ENCODE peak calls at places on chromosomes 6 and 20, in five cellular contexts. One of them, this sample, is unnamed.

GRCh38 chr20:8153281-8153908 is 21.3 kb downstream of the PLCB1 start:
- DNase-seq in dorsolateral prefrontal cortex: no peak
- DNase-seq in HCT116: no peak
- DNase-seq in RWPE2: no peak
- DNase-seq in heart right ventricle: no peak
- DNase-seq in this sample: no peak

GRCh38 chr20:46458891-46459750 is 52.7 kb upstream of the ELMO2 start:
- DNase-seq in RWPE2: peak
- DNase-seq in dorsolateral prefrontal cortex: peak
- DNase-seq in HCT116: no peak
- DNase-seq in heart right ventricle: peak
- DNase-seq in this sample: no peak

GRCh38 chr6:42692151-42692911 is 30.1 kb downstream of the PRPH2 start:
- DNase-seq in heart right ventricle: no peak
- DNase-seq in RWPE2: no peak
- DNase-seq in HCT116: peak
- DNase-seq in dorsolateral prefrontal cortex: no peak
- DNase-seq in this sample: no peak

GRCh38 chr20:63658749-63659187 is 656 bp downstream of the RTEL1 start:
- DNase-seq in dorsolateral prefrontal cortex: no peak
- DNase-seq in HCT116: no peak
- DNase-seq in RWPE2: no peak
- DNase-seq in heart right ventricle: no peak
- DNase-seq in this sample: no peak

GRCh38 chr6:108588586-108588985 is 27.9 kb downstream of the FOXO3 start:
- DNase-seq in HCT116: no peak
- DNase-seq in RWPE2: no peak
- DNase-seq in dorsolateral prefrontal cortex: peak
- DNase-seq in heart right ventricle: no peak
- DNase-seq in this sample: no peak

GRCh38 chr6:145669627-145670034 is 65.7 kb downstream of the EPM2A start:
- DNase-seq in dorsolateral prefrontal cortex: no peak
- DNase-seq in RWPE2: no peak
- DNase-seq in HCT116: no peak
- DNase-seq in heart right ventricle: no peak
- DNase-seq in this sample: no peak

GRCh38 chr20:45124365-45124764 is at the start of gene WFDC12:
- DNase-seq in dorsolateral prefrontal cortex: no peak
- DNase-seq in HCT116: no peak
- DNase-seq in heart right ventricle: no peak
- DNase-seq in RWPE2: no peak
- DNase-seq in this sample: no peak

GRCh38 chr6:35960192-35960591 is 39.3 kb upstream of the SRPK1 start:
- DNase-seq in HCT116: no peak
- DNase-seq in dorsolateral prefrontal cortex: no peak
- DNase-seq in heart right ventricle: no peak
- DNase-seq in RWPE2: no peak
- DNase-seq in this sample: no peak

GRCh38 chr20:6489361-6490154 is 277.9 kb upstream of the BMP2 start:
- DNase-seq in heart right ventricle: no peak
- DNase-seq in dorsolateral prefrontal cortex: no peak
- DNase-seq in RWPE2: no peak
- DNase-seq in HCT116: no peak
- DNase-seq in this sample: no peak

GRCh38 chr6:138013949-138014348 is 93.3 kb downstream of the PERP start:
- DNase-seq in dorsolateral prefrontal cortex: no peak
- DNase-seq in HCT116: no peak
- DNase-seq in heart right ventricle: no peak
- DNase-seq in RWPE2: no peak
- DNase-seq in this sample: no peak

GRCh38 chr6:3229566-3230274 is 2.3 kb upstream of the TUBB2B start:
- DNase-seq in dorsolateral prefrontal cortex: no peak
- DNase-seq in HCT116: no peak
- DNase-seq in RWPE2: no peak
- DNase-seq in heart right ventricle: no peak
- DNase-seq in this sample: no peak

GRCh38 chr6:139425780-139426179 is 51.3 kb upstream of the CITED2 start:
- DNase-seq in dorsolateral prefrontal cortex: no peak
- DNase-seq in HCT116: no peak
- DNase-seq in heart right ventricle: no peak
- DNase-seq in RWPE2: no peak
- DNase-seq in this sample: no peak

GRCh38 chr6:134557509-134557908 is 239.6 kb upstream of the SGK1 start:
- DNase-seq in dorsolateral prefrontal cortex: no peak
- DNase-seq in heart right ventricle: no peak
- DNase-seq in RWPE2: no peak
- DNase-seq in HCT116: no peak
- DNase-seq in this sample: no peak

GRCh38 chr6:116522896-116523295 is 11.5 kb downstream of the CALHM5 start:
- DNase-seq in RWPE2: no peak
- DNase-seq in heart right ventricle: no peak
- DNase-seq in dorsolateral prefrontal cortex: no peak
- DNase-seq in HCT116: no peak
- DNase-seq in this sample: no peak

GRCh38 chr6:2611092-2611491 is 139.6 kb downstream of the MYLK4 start:
- DNase-seq in HCT116: no peak
- DNase-seq in heart right ventricle: no peak
- DNase-seq in RWPE2: no peak
- DNase-seq in dorsolateral prefrontal cortex: no peak
- DNase-seq in this sample: no peak

GRCh38 chr6:134908906-134909516 is 40.9 kb downstream of the ALDH8A1 start:
- DNase-seq in dorsolateral prefrontal cortex: peak
- DNase-seq in heart right ventricle: peak
- DNase-seq in HCT116: peak
- DNase-seq in RWPE2: peak
- DNase-seq in this sample: no peak

DNA sequence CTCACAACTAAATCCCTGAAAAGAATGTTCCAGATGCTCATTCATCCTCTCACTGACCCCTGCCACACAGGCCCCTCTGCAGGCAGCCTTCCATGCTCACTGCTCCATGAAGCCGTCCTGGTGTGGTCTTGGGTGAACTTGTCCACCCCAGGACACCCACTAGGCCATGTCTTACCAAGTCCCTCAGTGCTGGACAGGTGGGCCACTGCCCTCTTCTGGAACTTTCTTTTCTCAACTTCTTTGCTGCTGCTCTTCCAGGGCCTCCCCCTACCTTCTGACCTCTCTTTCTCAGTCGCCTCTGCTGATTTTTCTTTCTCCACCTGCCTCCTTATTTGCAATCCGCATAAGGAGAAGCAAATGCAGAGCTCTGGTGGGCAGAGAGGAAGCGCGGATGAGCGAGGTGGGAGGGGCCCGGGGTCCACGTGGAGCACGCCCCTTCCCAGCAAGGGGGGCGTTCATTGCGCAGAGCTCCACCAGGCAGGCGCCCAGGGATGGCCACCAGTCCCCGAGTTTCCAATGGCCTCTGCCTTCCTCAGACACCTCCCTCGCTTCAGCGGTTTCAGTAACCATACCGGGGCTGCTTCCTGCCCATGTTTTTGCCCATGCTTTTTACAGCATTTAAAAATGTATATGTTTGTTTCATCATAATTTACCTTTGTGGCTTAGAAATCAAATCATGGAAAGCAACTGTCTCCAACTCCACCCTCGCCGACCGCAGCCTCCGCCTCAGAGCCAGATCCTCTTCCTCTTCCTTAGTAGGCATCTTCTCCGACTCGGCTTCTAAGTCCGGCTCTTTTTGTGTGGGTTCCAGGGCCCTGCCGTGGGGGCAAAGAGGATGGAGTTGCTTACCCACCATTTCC is 129.6 kb downstream of the ZDHHC14 start:
- DNase-seq in HCT116: no peak
- DNase-seq in RWPE2: no peak
- DNase-seq in heart right ventricle: no peak
- DNase-seq in dorsolateral prefrontal cortex: no peak
- DNase-seq in this sample: no peak
- H3K4me3 ChIP-seq in HCT116: no peak
- H3K4me3 ChIP-seq in RWPE2: no peak
- H3K4me3 ChIP-seq in heart right ventricle: no peak
- H3K4me3 ChIP-seq in dorsolateral prefrontal cortex: peak
- H3K4me3 ChIP-seq in this sample: no peak

GRCh38 chr6:159979136-159979874 is 10.4 kb downstream of the IGF2R start:
- DNase-seq in HCT116: no peak
- DNase-seq in heart right ventricle: peak
- DNase-seq in RWPE2: no peak
- DNase-seq in dorsolateral prefrontal cortex: no peak
- DNase-seq in this sample: peak
- H3K27ac ChIP-seq in HCT116: no peak
- H3K27ac ChIP-seq in heart right ventricle: peak
- H3K27ac ChIP-seq in RWPE2: peak
- H3K27ac ChIP-seq in dorsolateral prefrontal cortex: no peak
- H3K27ac ChIP-seq in this sample: peak

GRCh38 chr6:10403385-10404106 is 11.3 kb downstream of the TFAP2A start:
- DNase-seq in dorsolateral prefrontal cortex: no peak
- DNase-seq in heart right ventricle: no peak
- DNase-seq in HCT116: no peak
- DNase-seq in RWPE2: peak
- DNase-seq in this sample: no peak
- H3K4me3 ChIP-seq in dorsolateral prefrontal cortex: peak
- H3K4me3 ChIP-seq in heart right ventricle: peak
- H3K4me3 ChIP-seq in HCT116: peak
- H3K4me3 ChIP-seq in RWPE2: peak
- H3K4me3 ChIP-seq in this sample: peak

GRCh38 chr6:103784117-103784516 is 1075.6 kb downstream of the HACE1 start:
- DNase-seq in dorsolateral prefrontal cortex: no peak
- DNase-seq in HCT116: no peak
- DNase-seq in RWPE2: no peak
- DNase-seq in heart right ventricle: no peak
- DNase-seq in this sample: no peak

DNA sequence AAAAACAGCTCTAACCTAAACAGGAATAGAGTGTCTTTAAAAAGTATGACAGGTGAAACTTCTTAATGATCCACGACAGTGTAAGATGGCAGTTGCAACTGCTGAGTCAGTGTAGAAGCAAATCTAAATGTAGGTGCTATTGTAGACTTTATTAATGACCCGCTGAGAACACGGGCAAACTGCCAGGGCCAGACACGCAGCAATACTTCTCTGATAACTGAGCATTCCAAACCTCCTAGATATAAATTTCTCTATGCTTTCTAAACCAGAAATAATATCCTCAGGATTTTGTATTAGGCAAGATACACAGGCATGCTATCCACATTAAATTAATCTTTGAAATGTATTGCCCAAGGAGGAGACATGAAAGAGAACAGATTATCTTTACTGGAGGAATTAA is 1076.4 kb downstream of the HACE1 start:
- DNase-seq in heart right ventricle: no peak
- DNase-seq in RWPE2: no peak
- DNase-seq in dorsolateral prefrontal cortex: no peak
- DNase-seq in HCT116: no peak
- DNase-seq in this sample: no peak
- H3K27ac ChIP-seq in heart right ventricle: no peak
- H3K27ac ChIP-seq in RWPE2: no peak
- H3K27ac ChIP-seq in dorsolateral prefrontal cortex: no peak
- H3K27ac ChIP-seq in HCT116: no peak
- H3K27ac ChIP-seq in this sample: no peak

GRCh38 chr6:159899994-159900745 is 9.4 kb downstream of the MAS1 start:
- DNase-seq in heart right ventricle: no peak
- DNase-seq in dorsolateral prefrontal cortex: no peak
- DNase-seq in RWPE2: no peak
- DNase-seq in HCT116: no peak
- DNase-seq in this sample: no peak
- H3K4me3 ChIP-seq in heart right ventricle: no peak
- H3K4me3 ChIP-seq in dorsolateral prefrontal cortex: no peak
- H3K4me3 ChIP-seq in RWPE2: no peak
- H3K4me3 ChIP-seq in HCT116: no peak
- H3K4me3 ChIP-seq in this sample: no peak

GRCh38 chr20:49186535-49187329 is 1.4 kb downstream of the STAU1 start:
- DNase-seq in heart right ventricle: no peak
- DNase-seq in dorsolateral prefrontal cortex: peak
- DNase-seq in RWPE2: peak
- DNase-seq in HCT116: no peak
- DNase-seq in this sample: peak

GRCh38 chr20:49184691-49185070 is 3.5 kb downstream of the STAU1 start:
- DNase-seq in heart right ventricle: no peak
- DNase-seq in HCT116: no peak
- DNase-seq in RWPE2: no peak
- DNase-seq in dorsolateral prefrontal cortex: no peak
- DNase-seq in this sample: no peak

GRCh38 chr20:49187330-49188100 is 619 bp downstream of the STAU1 start:
- DNase-seq in heart right ventricle: no peak
- DNase-seq in dorsolateral prefrontal cortex: no peak
- DNase-seq in HCT116: no peak
- DNase-seq in RWPE2: peak
- DNase-seq in this sample: peak

GRCh38 chr20:49183444-49183843 is 4.7 kb downstream of the STAU1 start:
- DNase-seq in RWPE2: no peak
- DNase-seq in heart right ventricle: no peak
- DNase-seq in dorsolateral prefrontal cortex: no peak
- DNase-seq in HCT116: no peak
- DNase-seq in this sample: no peak

GRCh38 chr20:49185071-49185757 is 2.9 kb downstream of the STAU1 start:
- DNase-seq in RWPE2: no peak
- DNase-seq in dorsolateral prefrontal cortex: no peak
- DNase-seq in heart right ventricle: no peak
- DNase-seq in HCT116: no peak
- DNase-seq in this sample: no peak
- H3K27ac ChIP-seq in RWPE2: no peak
- H3K27ac ChIP-seq in dorsolateral prefrontal cortex: no peak
- H3K27ac ChIP-seq in heart right ventricle: no peak
- H3K27ac ChIP-seq in HCT116: no peak
- H3K27ac ChIP-seq in this sample: no peak

GRCh38 chr6:79631800-79632172 is 657 bp downstream of the SH3BGRL2 start:
- DNase-seq in RWPE2: no peak
- DNase-seq in dorsolateral prefrontal cortex: no peak
- DNase-seq in heart right ventricle: no peak
- DNase-seq in HCT116: no peak
- DNase-seq in this sample: no peak
- H3K4me3 ChIP-seq in RWPE2: peak
- H3K4me3 ChIP-seq in dorsolateral prefrontal cortex: peak
- H3K4me3 ChIP-seq in heart right ventricle: peak
- H3K4me3 ChIP-seq in HCT116: peak
- H3K4me3 ChIP-seq in this sample: peak

GRCh38 chr6:147618927-147619326 is 110.4 kb downstream of the SAMD5 start:
- DNase-seq in RWPE2: no peak
- DNase-seq in dorsolateral prefrontal cortex: no peak
- DNase-seq in heart right ventricle: no peak
- DNase-seq in HCT116: no peak
- DNase-seq in this sample: no peak
- H3K27ac ChIP-seq in RWPE2: no peak
- H3K27ac ChIP-seq in dorsolateral prefrontal cortex: no peak
- H3K27ac ChIP-seq in heart right ventricle: no peak
- H3K27ac ChIP-seq in HCT116: no peak
- H3K27ac ChIP-seq in this sample: no peak

GRCh38 chr6:31814677-31815024 is 432 bp downstream of the HSPA1L start:
- DNase-seq in dorsolateral prefrontal cortex: peak
- DNase-seq in heart right ventricle: peak
- DNase-seq in RWPE2: peak
- DNase-seq in HCT116: peak
- DNase-seq in this sample: peak

GRCh38 chr6:31821301-31822037 is 6.1 kb upstream of the HSPA1B start:
- DNase-seq in HCT116: no peak
- DNase-seq in RWPE2: peak
- DNase-seq in heart right ventricle: peak
- DNase-seq in dorsolateral prefrontal cortex: no peak
- DNase-seq in this sample: no peak

GRCh38 chr6:31822038-31822821 is 5.3 kb upstream of the HSPA1B start:
- DNase-seq in dorsolateral prefrontal cortex: peak
- DNase-seq in RWPE2: peak
- DNase-seq in heart right ventricle: peak
- DNase-seq in HCT116: no peak
- DNase-seq in this sample: peak

GRCh38 chr6:31815025-31815838 is at the start of the genes HSPA1A and HSPA1L:
- DNase-seq in RWPE2: peak
- DNase-seq in dorsolateral prefrontal cortex: peak
- DNase-seq in HCT116: no peak
- DNase-seq in heart right ventricle: peak
- DNase-seq in this sample: peak

GRCh38 chr6:31820051-31820389 is 4.7 kb downstream of the HSPA1A start:
- DNase-seq in RWPE2: no peak
- DNase-seq in HCT116: no peak
- DNase-seq in dorsolateral prefrontal cortex: no peak
- DNase-seq in heart right ventricle: no peak
- DNase-seq in this sample: no peak
- H3K4me3 ChIP-seq in RWPE2: no peak
- H3K4me3 ChIP-seq in HCT116: no peak
- H3K4me3 ChIP-seq in dorsolateral prefrontal cortex: peak
- H3K4me3 ChIP-seq in heart right ventricle: peak
- H3K4me3 ChIP-seq in this sample: no peak

This sample was measured in CD8-positive, alpha-beta memory T cell.